ENCODE peak calls at places on chromosomes 1 and 21, in five cellular contexts. G, B, A, L and F are unnamed samples.

GRCh38 chr1:155043259-155043658 is 7.9 kb upstream of the ADAM15 start:
- DNase-seq in G (peak), B (no peak), A (no peak), L (no peak), F (peak)

GRCh38 chr1:22883406-22883805 is 89.3 kb downstream of the LACTBL1 start:
- DNase-seq in G (no peak), B (no peak), A (no peak), L (no peak), F (no peak)

GRCh38 chr1:64474639-64475038 is 4.7 kb downstream of the CACHD1 start:
- DNase-seq in G (peak), B (no peak), A (peak), L (no peak), F (peak)

GRCh38 chr1:200428482-200429205 is 18.8 kb upstream of the ZNF281 start:
- DNase-seq in G (no peak), B (no peak), A (no peak), L (peak), F (no peak)

GRCh38 chr1:97334454-97334853 is 586.4 kb downstream of the DPYD start:
- DNase-seq in G (no peak), B (no peak), A (no peak), L (peak), F (no peak)

GRCh38 chr1:183590225-183591191 is at the start of gene NCF2:
- DNase-seq in G (no peak), B (no peak), A (no peak), L (peak), F (peak)

GRCh38 chr21:15688016-15688415 is 41.8 kb upstream of the USP25 start:
- DNase-seq in G (no peak), B (no peak), A (no peak), L (peak), F (no peak)

GRCh38 chr1:118984990-118985608 is 3.0 kb downstream of the TBX15 start:
- DNase-seq in G (no peak), B (no peak), A (no peak), L (no peak), F (peak)

GRCh38 chr1:214422137-214422671 is 129.2 kb downstream of the PTPN14 start:
- DNase-seq in G (no peak), B (no peak), A (no peak), L (peak), F (no peak)